ENCODE peak calls at places on chromosomes 12 and 14, in five cellular contexts. J is K562, Q is aorta, H is tibial artery, Y is hepatocyte. Z is an unnamed sample.

GRCh38 chr12:100476013-100476751 is 2.5 kb downstream of the NR1H4 start:
- DNase-seq in J (no peak), Q (no peak), H (no peak), Y (no peak), Z (no peak)

GRCh38 chr12:11901687-11902524 is 168.8 kb upstream of the BCL2L14 start:
- DNase-seq in J (no peak), Q (no peak), H (no peak), Y (no peak), Z (no peak)

GRCh38 chr14:97624985-97625384 is 827.8 kb downstream of the VRK1 start:
- DNase-seq in J (no peak), Q (no peak), H (no peak), Y (no peak), Z (no peak)

GRCh38 chr14:95156765-95157194 is 549 bp downstream of the DICER1 start:
- DNase-seq in J (no peak), Q (peak), H (peak), Y (peak), Z (peak)

GRCh38 chr14:104387385-104388010 is 192.1 kb upstream of the C14orf180 start:
- DNase-seq in J (no peak), Q (peak), H (peak), Y (no peak), Z (no peak)

GRCh38 chr12:115774148-115774905 is 503.2 kb downstream of the MED13L start:
- DNase-seq in J (no peak), Q (no peak), H (no peak), Y (no peak), Z (no peak)

GRCh38 chr12:93793983-93794382 is 116.8 kb downstream of the CRADD start:
- DNase-seq in J (no peak), Q (no peak), H (no peak), Y (no peak), Z (no peak)

GRCh38 chr14:101123639-101124525 is 220.4 kb upstream of the RTL1 start:
- DNase-seq in J (no peak), Q (no peak), H (peak), Y (no peak), Z (no peak)

GRCh38 chr12:90099288-90099687 is 390.6 kb upstream of the ATP2B1 start:
- DNase-seq in J (no peak), Q (no peak), H (no peak), Y (no peak), Z (no peak)

GRCh38 chr14:80959448-80960006 is 4.1 kb downstream of the TSHR start:
- DNase-seq in J (no peak), Q (no peak), H (no peak), Y (no peak), Z (no peak)

GRCh38 chr12:104653730-104654328 is 197.1 kb downstream of the CHST11 start:
- DNase-seq in J (peak), Q (no peak), H (no peak), Y (no peak), Z (no peak)

GRCh38 chr12:115000038-115000437 is 316.1 kb upstream of the TBX3 start:
- DNase-seq in J (no peak), Q (no peak), H (no peak), Y (peak), Z (no peak)

GRCh38 chr12:94010307-94010706 is 138.1 kb upstream of the PLXNC1 start:
- DNase-seq in J (no peak), Q (no peak), H (no peak), Y (no peak), Z (no peak)

GRCh38 chr14:102768223-102769048 is 8.8 kb upstream of the TRAF3 start:
- DNase-seq in J (no peak), Q (no peak), H (no peak), Y (no peak), Z (no peak)

GRCh38 chr12:107165581-107165980 is 72.2 kb upstream of the CRY1 start:
- DNase-seq in J (no peak), Q (no peak), H (no peak), Y (peak), Z (no peak)

GRCh38 chr14:62179367-62180018 is 417.3 kb downstream of the SNAPC1 start:
- DNase-seq in J (no peak), Q (no peak), H (no peak), Y (peak), Z (peak)

GRCh38 chr12:29216797-29217583 is 67.9 kb downstream of the FAR2 start:
- DNase-seq in J (no peak), Q (no peak), H (no peak), Y (no peak), Z (no peak)

GRCh38 chr14:106308839-106309389 is 782.5 kb downstream of the TMEM121 start:
- DNase-seq in J (peak), Q (no peak), H (no peak), Y (no peak), Z (no peak)

GRCh38 chr14:90534091-90534837 is 137.4 kb downstream of the CALM1 start:
- DNase-seq in J (no peak), Q (no peak), H (no peak), Y (no peak), Z (no peak)

GRCh38 chr12:60489071-60489470 is 893.2 kb downstream of the SLC16A7 start:
- DNase-seq in J (no peak), Q (no peak), H (no peak), Y (no peak), Z (no peak)

GRCh38 chr14:69260246-69260978 is 454 bp downstream of the GALNT16 start:
- DNase-seq in J (no peak), Q (peak), H (no peak), Y (peak), Z (no peak)

GRCh38 chr14:54722791-54723432 is 156.0 kb downstream of the SAMD4A start:
- DNase-seq in J (no peak), Q (no peak), H (no peak), Y (peak), Z (no peak)

GRCh38 chr12:83559650-83560049 is 872.9 kb downstream of the TMTC2 start:
- DNase-seq in J (no peak), Q (no peak), H (no peak), Y (no peak), Z (no peak)

GRCh38 chr12:44015333-44015941 is 179.6 kb downstream of the TMEM117 start:
- DNase-seq in J (peak), Q (no peak), H (no peak), Y (peak), Z (no peak)

GRCh38 chr14:100400115-100400514 is 77.0 kb downstream of the SLC25A47 start:
- DNase-seq in J (no peak), Q (no peak), H (no peak), Y (no peak), Z (no peak)

GRCh38 chr14:54691525-54692260 is 124.8 kb downstream of the SAMD4A start:
- DNase-seq in J (peak), Q (peak), H (peak), Y (peak), Z (peak)

GRCh38 chr14:99602054-99602787 is 1.8 kb downstream of the CCDC85C start:
- DNase-seq in J (no peak), Q (no peak), H (no peak), Y (peak), Z (no peak)

GRCh38 chr12:114311966-114312365 is 94.0 kb downstream of the TBX5 start:
- DNase-seq in J (no peak), Q (peak), H (no peak), Y (no peak), Z (no peak)

GRCh38 chr14:56271988-56272387 is 153.8 kb downstream of the PELI2 start:
- DNase-seq in J (no peak), Q (no peak), H (no peak), Y (no peak), Z (no peak)

GRCh38 chr12:10016881-10017280 is 6.5 kb downstream of the CLEC12B start:
- DNase-seq in J (no peak), Q (no peak), H (no peak), Y (no peak), Z (no peak)

GRCh38 chr14:57199911-57200310 is 68.8 kb downstream of the EXOC5 start:
- DNase-seq in J (no peak), Q (no peak), H (no peak), Y (no peak), Z (no peak)

GRCh38 chr12:114648711-114649110 is 35.3 kb downstream of the TBX3 start:
- DNase-seq in J (no peak), Q (no peak), H (no peak), Y (no peak), Z (no peak)

GRCh38 chr14:100904307-100905019 is 941 bp upstream of the RTL1 start:
- DNase-seq in J (no peak), Q (peak), H (no peak), Y (peak), Z (no peak)

GRCh38 chr14:92475451-92476187 is 38.0 kb upstream of the RIN3 start:
- DNase-seq in J (no peak), Q (peak), H (peak), Y (no peak), Z (peak)
- H3K27ac ChIP-seq in J (no peak), Q (no peak), H (no peak), Y (no peak), Z (peak)

GRCh38 chr12:52439420-52439819 is 5.2 kb upstream of the KRT75 start:
- DNase-seq in J (no peak), Q (no peak), H (no peak), Y (no peak), Z (no peak)

GRCh38 chr12:52440821-52441319 is 6.7 kb upstream of the KRT75 start:
- DNase-seq in J (no peak), Q (no peak), H (no peak), Y (peak), Z (no peak)

GRCh38 chr12:52438305-52439301 is 4.4 kb upstream of the KRT75 start:
- DNase-seq in J (no peak), Q (no peak), H (no peak), Y (no peak), Z (no peak)

GRCh38 chr12:52441320-52441911 is 7.2 kb upstream of the KRT75 start:
- DNase-seq in J (no peak), Q (no peak), H (no peak), Y (peak), Z (no peak)

GRCh38 chr12:52439845-52440244 is 5.7 kb upstream of the KRT75 start:
- DNase-seq in J (no peak), Q (no peak), H (no peak), Y (no peak), Z (no peak)
- H3K27ac ChIP-seq in J (no peak), Q (no peak), H (no peak), Y (peak), Z (no peak)

GRCh38 chr12:50241178-50241577 is 42.1 kb downstream of the LIMA1 start:
- DNase-seq in J (no peak), Q (no peak), H (no peak), Y (no peak), Z (no peak)

GRCh38 chr12:50240096-50240791 is 43.1 kb downstream of the LIMA1 start:
- DNase-seq in J (no peak), Q (no peak), H (no peak), Y (no peak), Z (no peak)

GRCh38 chr12:50243507-50243906 is 39.8 kb downstream of the LIMA1 start:
- DNase-seq in J (no peak), Q (no peak), H (no peak), Y (no peak), Z (no peak)

GRCh38 chr12:50240792-50241114 is 42.6 kb downstream of the LIMA1 start:
- DNase-seq in J (no peak), Q (no peak), H (no peak), Y (no peak), Z (no peak)

GRCh38 chr12:50242751-50243191 is 40.5 kb downstream of the LIMA1 start:
- DNase-seq in J (no peak), Q (no peak), H (no peak), Y (no peak), Z (no peak)
- H3K27ac ChIP-seq in J (peak), Q (peak), H (peak), Y (peak), Z (peak)

GRCh38 chr14:51442513-51443175 is 202.6 kb downstream of the TMX1 start:
- DNase-seq in J (no peak), Q (no peak), H (no peak), Y (peak), Z (no peak)
- H3K27ac ChIP-seq in J (no peak), Q (peak), H (peak), Y (peak), Z (no peak)

DNA sequence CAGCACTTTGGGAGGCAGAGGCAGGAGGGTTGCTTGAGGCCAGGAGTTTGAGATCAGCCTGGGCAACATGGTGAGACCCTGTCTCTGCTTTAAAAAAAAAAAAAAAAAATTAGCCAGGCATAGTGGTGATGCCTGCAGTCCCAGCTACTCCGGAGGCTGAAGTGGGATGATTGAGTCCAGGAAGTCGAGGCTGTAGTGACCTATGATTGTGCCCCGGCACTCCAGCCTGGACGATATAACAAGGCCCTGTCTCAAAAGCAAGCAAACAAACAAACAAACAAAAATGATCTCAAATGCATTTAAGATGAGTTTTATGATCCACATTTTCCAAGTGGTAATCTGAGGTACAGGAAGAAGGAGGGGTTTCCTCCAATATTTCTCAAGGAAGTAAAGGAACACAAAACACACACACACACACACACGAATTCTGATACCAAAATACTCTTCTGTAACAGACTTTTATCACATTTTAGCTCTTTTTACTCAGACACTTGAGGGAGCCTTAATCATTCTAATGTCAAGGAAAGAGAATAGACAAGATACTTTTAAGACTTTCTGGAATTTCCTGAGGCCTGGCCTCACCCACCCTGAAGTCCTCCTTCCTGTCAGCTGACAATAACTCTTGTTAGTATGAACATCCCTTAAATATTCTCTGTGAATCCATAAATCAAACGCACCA is 44.4 kb upstream of the CERS5 start:
- DNase-seq in J (no peak), Q (no peak), H (no peak), Y (no peak), Z (no peak)
- H3K27ac ChIP-seq in J (no peak), Q (no peak), H (no peak), Y (peak), Z (peak)

GRCh38 chr12:56699020-56699661 is 11.1 kb upstream of the PTGES3 start:
- DNase-seq in J (no peak), Q (no peak), H (no peak), Y (no peak), Z (no peak)

GRCh38 chr12:56694161-56694560 is 6.1 kb upstream of the PTGES3 start:
- DNase-seq in J (no peak), Q (peak), H (no peak), Y (no peak), Z (no peak)

DNA sequence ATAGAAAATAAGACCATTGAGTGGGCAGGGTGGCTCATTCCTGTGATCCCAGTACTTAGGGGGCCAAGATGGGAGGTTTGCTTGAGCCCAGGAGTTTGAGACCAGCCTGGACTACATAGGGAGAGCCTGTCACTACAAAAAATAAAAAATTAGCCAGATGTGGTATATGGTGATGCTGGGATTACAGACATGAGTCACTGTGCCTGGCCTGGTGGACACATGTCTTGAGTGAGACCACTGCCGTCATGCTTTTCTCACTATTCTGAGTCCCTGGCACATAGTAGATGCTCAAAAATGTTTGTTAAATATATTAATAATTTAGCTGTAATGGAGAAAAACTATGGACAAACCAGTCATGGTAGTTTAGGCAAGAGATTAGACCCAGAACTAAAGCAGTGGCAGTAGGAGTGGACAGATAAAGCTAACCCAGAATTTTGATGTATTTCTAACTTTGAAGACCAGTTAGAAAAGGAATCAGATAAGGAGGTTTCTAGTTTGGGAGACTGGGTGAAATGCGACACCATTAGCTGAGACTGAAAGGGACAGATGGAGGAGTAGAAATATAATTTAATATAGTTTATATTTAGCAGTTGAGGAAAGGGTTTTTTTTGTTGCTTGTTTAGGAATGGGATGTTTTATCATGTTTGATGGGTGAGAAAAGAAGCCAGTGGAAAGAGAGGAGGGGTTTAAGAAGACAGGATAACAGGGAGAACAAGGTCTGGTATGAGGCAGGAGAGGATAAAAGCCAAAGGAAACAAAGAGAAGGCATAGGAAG is 7.4 kb upstream of the PTGES3 start:
- DNase-seq in J (no peak), Q (peak), H (no peak), Y (no peak), Z (no peak)
- H3K27ac ChIP-seq in J (peak), Q (no peak), H (no peak), Y (peak), Z (no peak)

GRCh38 chr12:124742702-124743101 is 121.0 kb downstream of the SCARB1 start:
- DNase-seq in J (no peak), Q (no peak), H (no peak), Y (no peak), Z (no peak)
- H3K27ac ChIP-seq in J (no peak), Q (no peak), H (no peak), Y (no peak), Z (peak)

DNA sequence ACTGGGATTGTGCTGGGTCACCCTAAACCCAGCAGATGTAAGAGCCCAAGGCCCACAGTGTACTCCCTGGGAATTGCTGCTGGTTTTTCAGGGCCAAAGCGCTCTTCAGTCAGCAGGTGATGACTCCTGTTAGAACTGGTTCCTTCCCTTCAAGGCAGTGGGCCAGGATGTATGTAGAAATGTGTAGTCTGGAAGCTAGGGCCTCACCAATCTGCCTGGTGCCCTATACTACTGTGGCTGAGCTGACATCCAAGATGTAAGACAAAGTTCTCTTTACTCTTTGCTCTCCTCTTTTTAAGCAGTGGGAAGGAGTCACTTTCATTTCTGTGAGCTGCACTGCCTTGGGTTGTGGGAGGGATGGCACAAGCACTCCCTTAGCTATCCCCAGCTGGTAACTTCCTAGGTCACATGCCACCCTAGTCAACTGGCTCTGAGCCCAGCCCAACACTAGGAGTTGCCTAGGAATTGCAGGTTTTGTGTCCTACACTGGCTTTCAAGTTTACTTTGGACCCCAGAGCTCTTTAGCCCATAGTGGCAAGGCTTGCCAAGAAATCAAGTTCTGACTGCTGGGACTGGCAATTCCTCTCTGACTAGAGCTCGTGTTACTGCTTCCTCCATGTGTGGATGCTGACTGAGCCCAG is 249.2 kb downstream of the C12orf50 start:
- DNase-seq in J (no peak), Q (no peak), H (no peak), Y (no peak), Z (no peak)
- H3K27ac ChIP-seq in J (no peak), Q (no peak), H (no peak), Y (no peak), Z (no peak)

DNA sequence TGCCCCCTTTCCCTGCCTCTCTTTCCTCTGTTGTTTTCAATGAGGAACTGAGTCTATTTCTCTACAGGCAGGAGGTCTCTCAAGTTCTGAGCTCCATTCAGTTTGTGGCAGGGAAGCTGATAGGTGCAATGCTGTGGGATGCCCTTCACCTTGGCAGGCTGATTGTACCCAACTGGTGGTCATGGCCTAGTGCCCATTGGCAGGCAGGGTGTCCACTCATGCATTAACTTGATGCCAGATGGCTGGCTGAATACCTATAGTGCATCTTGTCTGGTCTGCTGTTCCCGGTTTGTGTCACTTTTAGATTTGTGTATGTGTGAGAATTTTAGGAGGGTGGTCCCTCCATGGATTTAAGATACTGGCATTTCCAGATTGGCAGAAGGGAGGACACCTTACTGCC is 20.0 kb upstream of the ITGA5 start:
- DNase-seq in J (no peak), Q (no peak), H (no peak), Y (no peak), Z (no peak)
- H3K27ac ChIP-seq in J (peak), Q (no peak), H (peak), Y (no peak), Z (peak)

Z was measured in left ventricle myocardium inferior.